ENCODE peak calls at places on chromosomes 13 and 19, in eight cellular contexts. S is COR-L47; Q is endothelial cell; M is stimulated activated CD4-positive, alpha-beta T cell treated with anti-CD3 and anti-CD28 coated beads, Interleukin-1b, Interleukin-23, amount 100 ng/mL, for 4 hours; A is anterior cingulate cortex; K is CD4-positive, alpha-beta T cell; D is BJ; U is T-cell. C is an unnamed sample.

GRCh38 chr13:112712451-112712881 is 22.6 kb downstream of the ATP11A start:
- DNase-seq in S (no peak), Q (no peak), M (no peak), A (no peak), K (no peak), D (no peak), U (no peak), C (no peak)

GRCh38 chr13:111411186-111411858 is 90.9 kb downstream of the TEX29 start:
- DNase-seq in S (peak), Q (no peak), M (no peak), A (no peak), K (no peak), D (no peak), U (no peak), C (no peak)

GRCh38 chr13:96053003-96053703 is at the start of gene UGGT2:
- DNase-seq in S (peak), Q (peak), M (no peak), A (peak), K (no peak), D (peak), U (no peak), C (peak)

GRCh38 chr19:12802267-12803106 is 618 bp downstream of the THSD8 start:
- DNase-seq in S (no peak), Q (no peak), M (no peak), A (no peak), K (no peak), D (no peak), U (no peak), C (no peak)

GRCh38 chr19:30335306-30335886 is 36.8 kb upstream of the ZNF536 start:
- DNase-seq in S (no peak), Q (no peak), M (no peak), A (no peak), K (no peak), D (no peak), U (no peak), C (no peak)

GRCh38 chr19:17138937-17139598 is 63.5 kb downstream of the MYO9B start:
- DNase-seq in S (no peak), Q (no peak), M (no peak), A (no peak), K (no peak), D (no peak), U (no peak), C (no peak)

GRCh38 chr13:58963321-58963720 is 1200.4 kb downstream of the DIAPH3 start:
- DNase-seq in S (no peak), Q (no peak), M (no peak), A (no peak), K (no peak), D (no peak), U (no peak), C (no peak)

GRCh38 chr13:82772802-82773201 is 1109.5 kb downstream of the SLITRK1 start:
- DNase-seq in S (no peak), Q (no peak), M (no peak), A (no peak), K (no peak), D (no peak), U (no peak), C (no peak)

GRCh38 chr19:18051887-18052286 is 34.8 kb downstream of the IL12RB1 start:
- DNase-seq in S (no peak), Q (no peak), M (no peak), A (no peak), K (no peak), D (no peak), U (no peak), C (no peak)

GRCh38 chr13:75357576-75358295 is 124.2 kb downstream of the TBC1D4 start:
- DNase-seq in S (peak), Q (peak), M (peak), A (no peak), K (peak), D (no peak), U (peak), C (peak)

GRCh38 chr13:101623469-101624209 is 171.2 kb downstream of the ITGBL1 start:
- DNase-seq in S (no peak), Q (no peak), M (no peak), A (no peak), K (no peak), D (no peak), U (no peak), C (no peak)

GRCh38 chr19:48830965-48831364 is 5.3 kb downstream of the HSD17B14 start:
- DNase-seq in S (no peak), Q (no peak), M (no peak), A (no peak), K (no peak), D (no peak), U (no peak), C (no peak)

GRCh38 chr19:13270514-13271105 is 120.4 kb downstream of the IER2 start:
- DNase-seq in S (no peak), Q (no peak), M (no peak), A (no peak), K (no peak), D (no peak), U (no peak), C (no peak)

GRCh38 chr19:10583021-10583776 is 3.9 kb downstream of the AP1M2 start:
- DNase-seq in S (no peak), Q (no peak), M (no peak), A (no peak), K (no peak), D (no peak), U (no peak), C (no peak)

GRCh38 chr19:11480927-11481776 is at the start of gene ELAVL3:
- DNase-seq in S (peak), Q (no peak), M (no peak), A (peak), K (no peak), D (no peak), U (no peak), C (no peak)

GRCh38 chr13:49165798-49166752 is 54.1 kb upstream of the MLNR start:
- DNase-seq in S (no peak), Q (no peak), M (no peak), A (no peak), K (no peak), D (no peak), U (no peak), C (no peak)

GRCh38 chr13:24605923-24606372 is 74.3 kb upstream of the ATP12A start:
- DNase-seq in S (peak), Q (no peak), M (no peak), A (no peak), K (no peak), D (no peak), U (peak), C (peak)

GRCh38 chr19:34856052-34856451 is 70.7 kb upstream of the ZNF30 start:
- DNase-seq in S (no peak), Q (no peak), M (no peak), A (no peak), K (no peak), D (no peak), U (no peak), C (no peak)

GRCh38 chr13:42048625-42049453 is at the start of gene DGKH:
- DNase-seq in S (peak), Q (peak), M (peak), A (peak), K (no peak), D (no peak), U (peak), C (peak)

GRCh38 chr13:84088996-84089395 is 206.7 kb upstream of the SLITRK1 start:
- DNase-seq in S (no peak), Q (no peak), M (no peak), A (no peak), K (no peak), D (no peak), U (no peak), C (no peak)

GRCh38 chr19:2167896-2168618 is 4.3 kb downstream of the DOT1L start:
- DNase-seq in S (no peak), Q (no peak), M (no peak), A (no peak), K (no peak), D (no peak), U (no peak), C (no peak)

GRCh38 chr19:49939721-49940481 is 10.6 kb upstream of the NUP62 start:
- DNase-seq in S (no peak), Q (no peak), M (no peak), A (no peak), K (no peak), D (no peak), U (no peak), C (no peak)

GRCh38 chr13:36553501-36553900 is 120.3 kb upstream of the SERTM1 start:
- DNase-seq in S (no peak), Q (no peak), M (no peak), A (no peak), K (no peak), D (no peak), U (no peak), C (no peak)

GRCh38 chr13:29204651-29205050 is 384.5 kb downstream of the MTUS2 start:
- DNase-seq in S (no peak), Q (no peak), M (no peak), A (no peak), K (no peak), D (no peak), U (no peak), C (no peak)

GRCh38 chr19:10620786-10621185 is 4.6 kb upstream of the SLC44A2 start:
- DNase-seq in S (no peak), Q (no peak), M (no peak), A (no peak), K (no peak), D (no peak), U (no peak), C (peak)

GRCh38 chr19:21256722-21257121 is 72.5 kb downstream of the ZNF708 start:
- DNase-seq in S (peak), Q (no peak), M (no peak), A (no peak), K (no peak), D (no peak), U (no peak), C (peak)

GRCh38 chr13:100131863-100132574 is 43.1 kb downstream of the PCCA start:
- DNase-seq in S (no peak), Q (no peak), M (peak), A (no peak), K (no peak), D (peak), U (no peak), C (peak)

GRCh38 chr13:34611678-34612077 is 330.4 kb upstream of the NBEA start:
- DNase-seq in S (no peak), Q (no peak), M (no peak), A (no peak), K (no peak), D (no peak), U (no peak), C (no peak)

GRCh38 chr13:72463561-72463960 is 263.9 kb downstream of the MZT1 start:
- DNase-seq in S (no peak), Q (no peak), M (no peak), A (no peak), K (no peak), D (no peak), U (no peak), C (no peak)

GRCh38 chr13:32142956-32143375 is 111.4 kb downstream of the FRY start:
- DNase-seq in S (no peak), Q (peak), M (no peak), A (no peak), K (no peak), D (peak), U (no peak), C (no peak)

C was measured in K562.